ENCODE peak calls at places on chromosomes 16 and 17, in nine cellular contexts. R is tibial nerve; F is mucosa of descending colon; J is RWPE2; K is GM12878; G is cardiac muscle cell; U is PC-9; Z is prostate gland; N is CD8-positive, alpha-beta T cell. E is an unnamed sample.
A peak's percentile ranks its signal among the peaks of the same experiment; 100 is the strongest.

GRCh38 chr17:64780096-64781012 is 118.2 kb upstream of the SMURF2 start:
- DNase-seq in R (no peak), F (peak; percentile 94), J (peak; percentile 75), K (no peak), G (no peak), U (peak; percentile 79), Z (peak; percentile 74), N (peak; percentile 65), E (no peak)

GRCh38 chr17:82101767-82102679 is 4.0 kb upstream of the FASN start:
- DNase-seq in R (no peak), F (peak; percentile 65), J (no peak), K (no peak), G (no peak), U (peak; percentile 49), Z (no peak), N (no peak), E (no peak)

GRCh38 chr17:49722066-49722465 is 14.3 kb upstream of the SLC35B1 start:
- DNase-seq in R (no peak), F (no peak), J (no peak), K (no peak), G (no peak), U (no peak), Z (no peak), N (no peak), E (no peak)

GRCh38 chr17:43367588-43368242 is 31.1 kb upstream of the ARL4D start:
- DNase-seq in R (no peak), F (no peak), J (no peak), K (peak; percentile 91), G (peak; percentile 94), U (peak; percentile 97), Z (no peak), N (no peak), E (peak; percentile 81)

GRCh38 chr16:85637808-85638186 is 24.7 kb downstream of the GSE1 start:
- DNase-seq in R (no peak), F (no peak), J (no peak), K (no peak), G (no peak), U (no peak), Z (no peak), N (no peak), E (no peak)

GRCh38 chr16:3007957-3008748 is 4.6 kb upstream of the CLDN9 start:
- DNase-seq in R (no peak), F (no peak), J (no peak), K (no peak), G (no peak), U (no peak), Z (no peak), N (no peak), E (no peak)

GRCh38 chr17:61314368-61315078 is 85.1 kb upstream of the TBX2 start:
- DNase-seq in R (peak; percentile 22), F (no peak), J (no peak), K (no peak), G (peak; percentile 89), U (no peak), Z (peak; percentile 68), N (no peak), E (peak; percentile 90)

GRCh38 chr17:61400786-61401279 is 1.2 kb downstream of the TBX2 start:
- DNase-seq in R (no peak), F (peak; percentile 42), J (no peak), K (no peak), G (peak; percentile 52), U (no peak), Z (no peak), N (no peak), E (no peak)

GRCh38 chr17:75693500-75694481 is 26.7 kb downstream of the SAP30BP start:
- DNase-seq in R (peak; percentile 78), F (no peak), J (peak; percentile 97), K (no peak), G (peak; percentile 81), U (no peak), Z (peak; percentile 97), N (no peak), E (peak; percentile 83)

GRCh38 chr16:6341993-6342392 is 990.7 kb upstream of the RBFOX1 start:
- DNase-seq in R (no peak), F (no peak), J (no peak), K (no peak), G (no peak), U (no peak), Z (no peak), N (no peak), E (no peak)

GRCh38 chr17:12985431-12986285 is 32.2 kb downstream of the ELAC2 start:
- DNase-seq in R (peak; percentile 20), F (no peak), J (no peak), K (no peak), G (peak; percentile 62), U (no peak), Z (no peak), N (no peak), E (peak; percentile 53)

GRCh38 chr17:44785921-44786320 is 27.1 kb downstream of the ADAM11 start:
- DNase-seq in R (no peak), F (peak; percentile 23), J (no peak), K (no peak), G (no peak), U (no peak), Z (no peak), N (no peak), E (no peak)

GRCh38 chr17:58335061-58335731 is 6.6 kb upstream of the TSPOAP1 start:
- DNase-seq in R (no peak), F (peak; percentile 60), J (no peak), K (no peak), G (no peak), U (no peak), Z (no peak), N (no peak), E (no peak)
- H3K4me3 ChIP-seq in R (no peak overlapping the region), F (no peak overlapping the region), J (no peak overlapping the region), K (peak overlapping the region; percentile 83), G (no peak overlapping the region), U (no peak overlapping the region), Z (no peak overlapping the region), N (peak overlapping the region; percentile 90), E (no peak overlapping the region)

DNA sequence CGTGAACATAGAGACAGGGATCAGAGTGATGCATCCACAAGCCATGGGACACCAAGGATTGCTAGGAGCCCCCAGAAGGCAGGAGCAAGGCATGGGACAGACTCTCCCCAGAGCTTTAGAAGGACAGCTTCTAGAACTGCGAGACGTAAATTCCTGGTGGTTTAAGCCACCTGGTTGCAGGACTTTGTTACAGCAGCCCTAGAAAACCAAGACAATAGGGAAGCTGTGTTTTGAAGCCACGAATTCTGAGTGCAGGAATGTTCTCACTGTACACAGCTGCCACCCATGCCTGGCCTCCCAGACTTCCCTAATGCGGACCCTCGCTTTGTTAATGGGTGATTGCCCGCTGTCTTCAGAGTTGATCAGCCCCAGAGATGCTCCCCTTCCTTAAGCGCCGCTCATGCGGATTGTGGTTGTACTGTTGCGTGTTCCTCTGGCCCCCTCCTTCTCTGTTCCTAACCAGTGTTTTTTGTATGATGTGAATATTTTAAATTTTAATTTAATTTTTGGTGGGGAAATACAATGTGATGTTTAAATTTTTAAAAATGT is 177.1 kb downstream of the MSI2 start:
- DNase-seq in R (no peak), F (no peak), J (no peak), K (no peak), G (no peak), U (no peak), Z (no peak), N (no peak), E (no peak)
- TF ChIP-seq CTCF in R (no peak), F (no peak), J (no peak), K (no peak), G (no peak), U (no peak), Z (no peak), N (no peak), E (peak; percentile 27)

GRCh38 chr16:78509965-78510364 is 410.5 kb downstream of the WWOX start:
- DNase-seq in R (no peak), F (no peak), J (no peak), K (no peak), G (no peak), U (no peak), Z (no peak), N (no peak), E (no peak)

GRCh38 chr16:78516006-78516405 is 416.6 kb downstream of the WWOX start:
- DNase-seq in R (no peak), F (no peak), J (no peak), K (no peak), G (no peak), U (no peak), Z (no peak), N (no peak), E (no peak)

GRCh38 chr16:78515421-78515820 is 416.0 kb downstream of the WWOX start:
- DNase-seq in R (no peak), F (no peak), J (no peak), K (no peak), G (no peak), U (no peak), Z (no peak), N (no peak), E (no peak)

GRCh38 chr16:78513838-78514237 is 414.4 kb downstream of the WWOX start:
- DNase-seq in R (no peak), F (no peak), J (no peak), K (no peak), G (no peak), U (no peak), Z (no peak), N (no peak), E (no peak)
- H3K4me3 ChIP-seq in R (no peak overlapping the region), F (no peak overlapping the region), J (no peak overlapping the region), K (no peak overlapping the region), G (no peak overlapping the region), U (no peak overlapping the region), Z (no peak overlapping the region), N (no peak overlapping the region), E (no peak overlapping the region)

GRCh38 chr17:2277430-2278170 is 26.0 kb downstream of the SMG6 start:
- DNase-seq in R (no peak), F (no peak), J (no peak), K (no peak), G (no peak), U (no peak), Z (no peak), N (no peak), E (no peak)

GRCh38 chr17:2283302-2283701 is 20.3 kb downstream of the SMG6 start:
- DNase-seq in R (no peak), F (no peak), J (no peak), K (no peak), G (no peak), U (no peak), Z (no peak), N (no peak), E (no peak)

GRCh38 chr17:2279707-2280106 is 23.9 kb downstream of the SMG6 start:
- DNase-seq in R (no peak), F (no peak), J (no peak), K (no peak), G (no peak), U (no peak), Z (no peak), N (no peak), E (no peak)

DNA sequence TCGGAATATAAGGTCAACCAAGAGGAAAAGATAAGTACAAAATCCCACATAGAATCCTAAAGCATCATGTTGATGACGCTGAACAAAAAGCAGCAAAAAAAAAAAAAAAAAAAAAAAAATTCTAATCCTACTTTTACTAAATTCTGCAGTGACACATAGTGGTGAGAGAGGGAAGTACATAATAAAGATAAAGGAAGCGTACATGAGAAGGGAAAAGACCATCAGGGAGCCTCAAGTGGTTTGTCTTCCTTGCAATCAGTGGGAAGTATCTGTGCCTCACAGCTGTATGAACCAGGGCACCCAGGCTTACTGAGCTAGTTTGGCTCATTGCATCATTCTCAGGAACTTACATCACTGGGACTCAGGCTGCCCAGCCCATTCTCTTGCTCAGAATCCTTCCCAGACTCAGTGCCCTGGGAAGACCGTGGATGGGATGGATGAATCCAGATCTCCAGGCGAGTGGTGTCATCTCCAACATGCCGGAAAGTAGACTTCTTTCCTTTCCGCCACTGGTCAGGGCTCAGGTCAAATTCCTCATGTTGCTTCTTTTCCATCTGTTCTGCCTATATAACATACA is 21.2 kb downstream of the SMG6 start:
- DNase-seq in R (peak; percentile 39), F (no peak), J (no peak), K (no peak), G (peak; percentile 89), U (peak; percentile 56), Z (no peak), N (no peak), E (peak; percentile 80)
- TF ChIP-seq CTCF in R (peak; percentile 43), F (no peak), J (peak; percentile 76), K (peak; percentile 37), G (peak; percentile 52), U (peak; percentile 81), Z (peak; percentile 60), N (peak; percentile 84), E (peak; percentile 30)